ENCODE peak calls at places on chromosomes 2 and 18, in four cellular contexts. E, Z, S and P are unnamed samples.

GRCh38 chr2:214130115-214130514 is 280.7 kb upstream of the VWC2L start:
- DNase-seq in E (no peak), Z (no peak), S (no peak), P (no peak)

GRCh38 chr2:173488861-173489260 is 134.2 kb downstream of the CDCA7 start:
- DNase-seq in E (no peak), Z (no peak), S (no peak), P (no peak)

GRCh38 chr18:11502368-11502767 is 107.0 kb upstream of the SLC35G4 start:
- DNase-seq in E (no peak), Z (no peak), S (peak), P (no peak)

GRCh38 chr2:159077869-159078268 is 109.4 kb downstream of the TANC1 start:
- DNase-seq in E (no peak), Z (no peak), S (no peak), P (no peak)

GRCh38 chr2:6352247-6352646 is 513.5 kb downstream of the CMPK2 start:
- DNase-seq in E (no peak), Z (no peak), S (no peak), P (peak)

GRCh38 chr2:213934560-213934959 is 476.3 kb upstream of the VWC2L start:
- DNase-seq in E (peak), Z (peak), S (peak), P (peak)

GRCh38 chr2:236675051-236675450 is 105.4 kb downstream of the ACKR3 start:
- DNase-seq in E (no peak), Z (no peak), S (no peak), P (no peak)

GRCh38 chr2:120227111-120227991 is 4.2 kb upstream of the TMEM185B start:
- DNase-seq in E (no peak), Z (peak), S (peak), P (no peak)

GRCh38 chr2:201852462-201852861 is 46.1 kb downstream of the CDK15 start:
- DNase-seq in E (no peak), Z (no peak), S (no peak), P (no peak)

GRCh38 chr2:66430906-66431619 is 3.9 kb upstream of the MEIS1 start:
- DNase-seq in E (no peak), Z (no peak), S (no peak), P (no peak)

GRCh38 chr2:86661333-86661732 is 37.7 kb upstream of the RNF103 start:
- DNase-seq in E (no peak), Z (peak), S (no peak), P (no peak)

GRCh38 chr2:230864605-230865323 is at the start of gene ITM2C:
- DNase-seq in E (peak), Z (peak), S (peak), P (no peak)

GRCh38 chr2:62304429-62305417 is 108.8 kb downstream of the B3GNT2 start:
- DNase-seq in E (no peak), Z (peak), S (peak), P (peak)

GRCh38 chr2:111919794-111920608 is 21.6 kb downstream of the MERTK start:
- DNase-seq in E (no peak), Z (no peak), S (peak), P (no peak)

GRCh38 chr2:132415256-132416079 is 1.1 kb upstream of the GPR39 start:
- DNase-seq in E (peak), Z (no peak), S (no peak), P (no peak)

GRCh38 chr2:27973592-27973991 is 83.1 kb downstream of the BABAM2 start:
- DNase-seq in E (no peak), Z (no peak), S (no peak), P (no peak)

GRCh38 chr2:118535171-118535817 is 312.2 kb downstream of the EN1 start:
- DNase-seq in E (no peak), Z (no peak), S (no peak), P (no peak)

GRCh38 chr2:189657867-189658266 is 3.4 kb upstream of the ASNSD1 start:
- DNase-seq in E (no peak), Z (no peak), S (no peak), P (peak)

GRCh38 chr2:227884511-227884947 is 13.1 kb downstream of the DAW1 start:
- DNase-seq in E (peak), Z (peak), S (peak), P (no peak)

GRCh38 chr2:36355157-36355889 is at the start of gene CRIM1:
- DNase-seq in E (peak), Z (no peak), S (peak), P (no peak)

GRCh38 chr2:58448065-58448507 is 207.0 kb upstream of the FANCL start:
- DNase-seq in E (peak), Z (peak), S (peak), P (peak)

GRCh38 chr2:58447586-58447985 is 206.5 kb upstream of the FANCL start:
- DNase-seq in E (no peak), Z (no peak), S (no peak), P (no peak)

GRCh38 chr2:58448845-58449244 is 207.7 kb upstream of the FANCL start:
- DNase-seq in E (no peak), Z (no peak), S (no peak), P (no peak)

DNA sequence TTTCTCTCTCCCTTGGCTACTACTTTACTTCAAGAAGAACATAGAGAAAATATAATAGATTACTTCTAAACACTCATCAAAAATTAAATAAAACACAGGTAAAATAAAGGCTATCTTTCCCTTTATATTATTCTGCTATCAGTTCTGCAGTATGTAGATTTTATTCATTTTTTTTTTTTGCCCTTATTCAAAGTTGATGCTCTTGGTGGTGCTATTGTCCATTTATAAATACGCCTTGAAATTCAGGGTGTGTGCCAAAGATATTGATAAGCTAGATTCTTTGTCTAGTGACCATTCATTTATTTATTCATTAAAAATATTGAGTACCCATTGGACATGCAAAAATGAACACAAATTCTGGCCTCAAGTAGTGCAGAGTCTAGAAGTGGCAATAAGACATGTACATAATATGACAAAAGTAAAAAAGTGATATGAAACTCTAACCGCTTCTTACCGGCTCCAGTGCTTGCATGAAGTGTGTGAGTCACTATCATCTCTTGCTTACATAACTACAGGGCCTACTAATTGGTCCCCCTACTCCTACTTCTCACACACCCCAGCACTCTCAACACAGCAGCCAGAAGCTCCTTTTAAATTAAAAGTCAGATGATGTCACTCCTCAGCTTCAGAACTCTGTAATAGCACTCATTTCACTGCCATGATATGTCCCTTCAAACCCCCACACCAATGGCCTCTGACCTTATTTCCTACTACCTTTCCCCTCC is 208.3 kb upstream of the FANCL start:
- DNase-seq in E (no peak), Z (no peak), S (no peak), P (peak)
- TF ChIP-seq FOXK2 in E (no peak), Z (no peak), S (no peak), P (no peak)

GRCh38 chr2:40049782-40050181 is 270.7 kb upstream of the THUMPD2 start:
- DNase-seq in E (no peak), Z (no peak), S (no peak), P (no peak)
- TF ChIP-seq FOXK2 in E (no peak), Z (no peak), S (no peak), P (no peak)

GRCh38 chr2:42881732-42882131 is 89.3 kb upstream of the HAAO start:
- DNase-seq in E (no peak), Z (no peak), S (no peak), P (no peak)

GRCh38 chr2:42879116-42879705 is 86.8 kb upstream of the HAAO start:
- DNase-seq in E (no peak), Z (no peak), S (no peak), P (no peak)

GRCh38 chr2:42882756-42883155 is 90.4 kb upstream of the HAAO start:
- DNase-seq in E (no peak), Z (no peak), S (no peak), P (no peak)

GRCh38 chr2:42879913-42880737 is 87.7 kb upstream of the HAAO start:
- DNase-seq in E (no peak), Z (no peak), S (no peak), P (no peak)

DNA sequence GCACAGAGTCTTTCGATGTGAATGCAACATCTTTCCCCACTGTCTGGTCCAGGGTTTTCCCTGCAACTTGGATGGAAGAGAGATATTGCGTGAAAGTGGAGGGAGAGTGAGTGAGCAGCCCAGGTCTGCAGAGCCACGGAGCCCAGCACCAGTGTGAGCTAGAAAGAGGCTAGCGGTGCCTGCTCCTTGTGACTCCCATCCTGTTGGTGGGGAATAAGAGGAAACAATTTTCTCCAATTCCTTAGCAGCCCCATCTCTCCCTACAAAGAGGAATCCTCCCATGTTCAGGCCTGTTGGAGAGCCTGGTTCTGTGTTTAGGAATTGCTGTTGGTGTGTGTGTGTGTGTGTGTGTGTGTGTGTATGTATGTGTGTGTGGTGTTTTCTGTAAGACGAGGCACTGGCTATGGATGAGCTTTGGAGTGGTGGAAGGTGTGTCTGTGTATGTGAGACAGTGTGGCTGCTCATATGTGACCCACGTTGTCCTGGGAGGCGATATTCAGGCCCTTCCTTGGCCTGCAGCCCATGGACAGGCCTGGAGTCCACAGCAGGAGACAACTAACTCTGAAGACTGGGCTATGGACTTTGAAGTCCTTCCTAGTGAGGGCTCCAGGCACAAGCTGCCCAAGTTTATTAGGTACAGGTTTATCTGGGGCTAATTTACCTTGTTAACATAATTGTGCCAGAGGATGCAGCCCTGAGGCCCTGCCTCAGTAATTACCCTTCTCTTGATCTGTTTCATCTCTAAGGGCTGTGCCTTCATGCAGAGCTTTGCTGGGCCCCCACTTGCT is 88.5 kb upstream of the HAAO start:
- DNase-seq in E (no peak), Z (no peak), S (no peak), P (no peak)
- TF ChIP-seq FOXK2 in E (no peak), Z (no peak), S (no peak), P (no peak)

GRCh38 chr18:78903436-78904178 is 76.0 kb upstream of the SALL3 start:
- DNase-seq in E (no peak), Z (no peak), S (no peak), P (no peak)
- TF ChIP-seq FOXK2 in E (no peak), Z (no peak), S (no peak), P (no peak)

GRCh38 chr18:61335737-61336555 is 2.7 kb downstream of the CDH20 start:
- DNase-seq in E (peak), Z (no peak), S (no peak), P (no peak)

GRCh38 chr18:61333746-61334490 is 688 bp downstream of the CDH20 start:
- DNase-seq in E (no peak), Z (no peak), S (no peak), P (no peak)

GRCh38 chr18:61334951-61335736 is 1.9 kb downstream of the CDH20 start:
- DNase-seq in E (no peak), Z (no peak), S (no peak), P (no peak)

GRCh38 chr18:61333271-61333745 is at the start of gene CDH20:
- DNase-seq in E (no peak), Z (no peak), S (no peak), P (no peak)

DNA sequence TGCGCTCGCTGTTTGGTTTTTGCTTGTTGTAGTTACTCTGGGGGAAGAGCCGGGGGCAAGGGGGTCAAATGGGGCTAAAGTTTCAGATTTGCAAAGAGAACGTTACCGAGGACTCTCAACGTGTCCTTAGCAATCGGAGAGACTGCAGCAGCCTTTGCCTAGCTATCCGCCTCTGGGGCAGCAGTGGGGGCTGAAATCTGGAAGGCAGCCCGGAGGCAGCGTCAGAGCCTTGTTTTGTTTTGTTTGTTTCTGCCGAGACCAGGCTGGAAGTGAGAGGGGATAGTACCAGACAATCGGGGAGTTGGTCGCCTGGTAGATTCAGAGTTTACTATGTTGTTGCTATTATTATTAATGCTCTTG is 1.2 kb downstream of the CDH20 start:
- DNase-seq in E (no peak), Z (no peak), S (no peak), P (no peak)
- TF ChIP-seq FOXK2 in E (no peak), Z (no peak), S (no peak), P (no peak)

DNA sequence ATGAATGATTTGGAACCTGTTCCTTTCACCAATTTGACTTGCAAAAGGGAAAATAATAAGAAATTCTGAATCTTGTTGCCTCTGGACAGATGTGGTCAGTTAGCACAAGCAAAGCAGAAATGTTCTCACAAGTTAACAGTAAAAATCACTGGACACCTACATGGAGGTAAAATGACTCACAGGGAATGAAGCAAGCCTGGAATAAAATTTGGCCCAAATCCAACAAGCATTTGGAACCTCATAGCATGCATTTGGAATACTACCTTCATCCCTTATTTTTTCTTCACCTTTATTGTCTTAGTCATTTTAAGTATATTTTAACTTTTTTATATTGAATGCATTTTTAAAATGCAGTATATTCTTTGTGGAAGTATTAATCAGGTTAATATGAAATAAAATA is 602.9 kb downstream of the ARHGAP15 start:
- DNase-seq in E (no peak), Z (no peak), S (no peak), P (no peak)
- TF ChIP-seq FOXK2 in E (no peak), Z (no peak), S (no peak), P (no peak)